ENCODE peak calls at places on chromosomes 5 and 9, in eight cellular contexts. N, F, T, O, D, I, Q and S are unnamed samples. For H3K4me1, the result is how much of the 10 kb centered on the place peaks cover.

GRCh38 chr9:36576866-36577265 is 4.2 kb downstream of the MELK start:
- DNase-seq in N (peak), F (no peak), T (no peak), O (no peak), D (no peak), I (no peak), Q (no peak), S (no peak)

GRCh38 chr5:52915176-52915875 is 73.8 kb upstream of the ITGA2 start:
- DNase-seq in N (peak), F (peak), T (peak), O (peak), D (peak), I (no peak), Q (peak), S (peak)

GRCh38 chr5:54645888-54646284 is 128.3 kb downstream of the SNX18 start:
- DNase-seq in N (no peak), F (no peak), T (no peak), O (no peak), D (no peak), I (no peak), Q (no peak), S (no peak)

GRCh38 chr5:112706446-112707016 is 31.2 kb upstream of the APC start:
- DNase-seq in N (no peak), F (no peak), T (no peak), O (no peak), D (no peak), I (no peak), Q (no peak), S (no peak)

GRCh38 chr5:94391996-94392395 is 226.4 kb downstream of the KIAA0825 start:
- DNase-seq in N (no peak), F (no peak), T (no peak), O (no peak), D (no peak), I (no peak), Q (no peak), S (no peak)

GRCh38 chr5:171397190-171397589 is 9.5 kb downstream of the NPM1 start:
- DNase-seq in N (no peak), F (no peak), T (no peak), O (no peak), D (no peak), I (no peak), Q (no peak), S (no peak)

GRCh38 chr9:93963969-93964368 is 8.8 kb upstream of the BARX1 start:
- DNase-seq in N (peak), F (no peak), T (peak), O (peak), D (no peak), I (no peak), Q (no peak), S (no peak)

GRCh38 chr5:1769752-1770442 is 29.7 kb downstream of the MRPL36 start:
- DNase-seq in N (no peak), F (no peak), T (peak), O (no peak), D (no peak), I (no peak), Q (no peak), S (peak)

GRCh38 chr5:39947657-39948056 is 522.9 kb upstream of the DAB2 start:
- DNase-seq in N (peak), F (no peak), T (no peak), O (no peak), D (no peak), I (no peak), Q (no peak), S (no peak)

GRCh38 chr9:18922161-18922910 is 110.7 kb downstream of the SAXO1 start:
- DNase-seq in N (no peak), F (no peak), T (no peak), O (no peak), D (no peak), I (no peak), Q (no peak), S (no peak)

GRCh38 chr5:150945947-150946346 is 41.2 kb upstream of the ZNF300 start:
- DNase-seq in N (no peak), F (no peak), T (no peak), O (no peak), D (no peak), I (no peak), Q (no peak), S (no peak)

GRCh38 chr9:101311759-101312420 is 72.9 kb downstream of the BAAT start:
- DNase-seq in N (peak), F (no peak), T (no peak), O (no peak), D (peak), I (no peak), Q (peak), S (no peak)

GRCh38 chr5:126449751-126450271 is 26.6 kb downstream of the GRAMD2B start:
- DNase-seq in N (peak), F (no peak), T (no peak), O (no peak), D (no peak), I (no peak), Q (peak), S (no peak)

GRCh38 chr9:18330736-18331335 is 143.1 kb upstream of the ADAMTSL1 start:
- DNase-seq in N (no peak), F (no peak), T (no peak), O (no peak), D (no peak), I (no peak), Q (peak), S (no peak)

GRCh38 chr5:38715671-38716070 is 130.1 kb upstream of the OSMR start:
- DNase-seq in N (peak), F (no peak), T (no peak), O (no peak), D (no peak), I (no peak), Q (peak), S (no peak)

GRCh38 chr5:120509056-120509455 is 45.0 kb downstream of the PRR16 start:
- DNase-seq in N (peak), F (no peak), T (no peak), O (no peak), D (no peak), I (no peak), Q (no peak), S (no peak)

GRCh38 chr5:10760033-10760975 is 730 bp downstream of the DAP start:
- DNase-seq in N (peak), F (peak), T (peak), O (peak), D (peak), I (no peak), Q (peak), S (peak)

GRCh38 chr5:140245354-140245753 is 57.5 kb downstream of the PFDN1 start:
- DNase-seq in N (peak), F (no peak), T (peak), O (no peak), D (no peak), I (no peak), Q (peak), S (no peak)

GRCh38 chr5:89037090-89037489 is 154.1 kb upstream of the MEF2C start:
- DNase-seq in N (peak), F (no peak), T (no peak), O (no peak), D (no peak), I (no peak), Q (no peak), S (no peak)

GRCh38 chr9:30943446-30944232 is 1440.8 kb upstream of the ACO1 start:
- DNase-seq in N (no peak), F (no peak), T (peak), O (no peak), D (no peak), I (no peak), Q (no peak), S (peak)

GRCh38 chr5:143139585-143139984 is 263.9 kb downstream of the NR3C1 start:
- DNase-seq in N (no peak), F (no peak), T (no peak), O (no peak), D (no peak), I (no peak), Q (no peak), S (no peak)

GRCh38 chr5:103119067-103119764 is 722 bp downstream of the GIN1 start:
- DNase-seq in N (peak), F (no peak), T (no peak), O (no peak), D (no peak), I (no peak), Q (no peak), S (no peak)

GRCh38 chr5:158485604-158486081 is 614.1 kb downstream of the EBF1 start:
- DNase-seq in N (no peak), F (peak), T (peak), O (no peak), D (no peak), I (no peak), Q (no peak), S (no peak)

DNA sequence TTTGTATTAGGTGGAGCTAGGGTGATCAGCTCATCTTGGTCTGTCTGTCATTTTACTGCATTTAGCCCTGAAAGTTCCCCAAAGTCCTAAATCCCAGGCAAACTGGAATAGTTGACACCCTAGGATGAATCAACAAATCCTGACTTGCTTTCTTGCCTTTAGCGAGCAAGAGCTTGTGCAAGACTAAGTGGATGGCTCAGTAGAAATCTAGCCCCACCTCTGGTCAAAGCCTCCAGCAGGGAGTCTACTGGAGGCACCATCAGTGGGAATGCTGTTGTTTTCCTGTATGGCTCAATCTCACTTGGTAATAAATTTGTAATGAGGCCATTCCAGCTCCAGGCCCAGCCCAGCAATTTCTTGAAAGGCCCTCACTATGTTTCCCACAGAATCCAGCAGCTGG is 43.7 kb upstream of the TRPC7 start:
- DNase-seq in N (no peak), F (no peak), T (no peak), O (no peak), D (no peak), I (no peak), Q (no peak), S (no peak)
- TF ChIP-seq CTCF in N (no peak), F (no peak), T (no peak), O (no peak), D (no peak), I (no peak), Q (no peak), S (no peak)

DNA sequence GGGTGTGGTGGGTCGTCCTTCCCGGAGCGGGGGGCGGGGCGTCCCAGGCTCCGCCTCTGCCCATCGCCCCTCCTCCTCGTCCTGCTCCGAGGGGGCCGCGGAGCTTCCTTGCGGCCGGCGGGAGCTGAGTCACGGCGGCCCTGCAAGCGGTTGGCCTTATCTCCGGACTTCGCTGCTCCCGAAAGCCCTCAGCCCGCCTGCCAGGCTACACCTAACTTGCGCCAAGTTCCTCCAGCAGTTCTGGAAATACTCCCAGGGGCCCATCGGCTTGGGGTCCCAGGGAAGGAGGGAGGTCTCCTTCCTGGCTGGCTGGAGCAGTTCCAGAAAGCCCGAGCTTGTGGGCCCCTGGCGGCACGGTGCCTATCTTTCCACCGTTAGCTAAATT is 54.2 kb upstream of the CDKN2AIPNL start:
- DNase-seq in N (peak), F (peak), T (peak), O (peak), D (peak), I (peak), Q (peak), S (peak)
- TF ChIP-seq POLR2A in N (peak), F (peak), T (peak), O (no peak), D (peak), I (peak), Q (peak), S (peak)

DNA sequence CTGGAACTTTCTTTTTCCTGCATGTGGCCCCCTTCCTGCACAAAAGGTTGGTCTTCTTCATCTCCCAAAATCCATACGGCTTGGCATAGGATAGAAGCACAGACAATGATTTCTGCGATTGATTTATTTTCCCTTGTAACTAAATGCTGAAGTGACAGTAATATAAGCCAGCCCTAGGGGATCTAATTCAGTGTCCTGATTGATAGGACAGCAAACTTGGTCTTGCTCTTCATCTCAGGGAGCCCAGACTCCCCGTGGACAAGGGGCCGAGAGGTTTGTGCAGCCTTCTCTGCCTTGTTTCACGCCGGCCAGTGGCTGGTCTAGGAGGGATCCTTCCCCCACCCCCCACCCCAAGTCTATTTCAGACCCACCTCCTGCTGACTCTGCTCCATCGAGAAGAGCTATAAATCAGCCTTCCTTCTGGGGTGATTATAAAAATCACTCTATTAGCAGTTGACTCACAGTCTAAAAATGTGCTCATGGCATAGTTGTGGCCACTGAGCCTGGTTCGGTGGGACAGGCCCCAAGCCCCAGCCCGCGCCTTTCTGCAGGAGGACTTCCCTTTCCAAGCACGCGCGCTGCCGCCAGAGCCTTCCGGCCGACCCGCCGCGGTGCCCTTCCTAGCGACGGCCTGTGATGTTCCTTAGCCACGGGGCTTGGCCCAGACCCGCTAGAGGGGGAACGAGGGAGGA is 89.8 kb upstream of the COL5A1 start:
- DNase-seq in N (peak), F (no peak), T (no peak), O (no peak), D (peak), I (no peak), Q (peak), S (no peak)
- H3K4me1 ChIP-seq in N (under half), F (under half), T (under half), O (under half), D (under half), I (under half), Q (under half), S (under half)

DNA sequence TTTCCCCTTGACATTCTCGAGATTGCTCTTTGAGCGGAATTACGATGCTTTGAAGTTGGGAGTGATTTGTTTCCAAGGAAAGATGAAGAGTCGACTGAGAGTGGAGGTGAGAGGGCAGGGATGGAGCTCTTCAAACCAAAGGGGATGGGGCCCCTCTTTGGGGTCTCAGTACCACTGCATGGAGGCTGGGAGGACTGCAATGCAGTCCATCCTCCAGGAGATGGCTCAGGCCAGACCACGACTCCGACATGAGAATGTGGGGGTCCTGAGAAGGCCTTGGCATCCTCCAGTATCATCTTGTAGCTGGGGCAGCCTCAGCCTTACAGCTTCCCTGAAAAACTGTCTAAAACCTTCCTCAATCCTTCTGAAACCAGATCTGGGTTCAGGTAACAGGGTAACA is 51.1 kb upstream of the CDKN2AIPNL start:
- DNase-seq in N (no peak), F (no peak), T (no peak), O (no peak), D (no peak), I (no peak), Q (no peak), S (peak)
- TF ChIP-seq CTCF in N (no peak), F (no peak), T (no peak), O (no peak), D (no peak), I (no peak), Q (no peak), S (no peak)

GRCh38 chr9:89315482-89315881 is 2.8 kb upstream of the SECISBP2 start:
- DNase-seq in N (no peak), F (no peak), T (no peak), O (no peak), D (no peak), I (no peak), Q (no peak), S (no peak)

GRCh38 chr9:89319015-89319905 is 960 bp downstream of the SECISBP2 start:
- DNase-seq in N (no peak), F (no peak), T (no peak), O (no peak), D (no peak), I (no peak), Q (no peak), S (no peak)

GRCh38 chr9:89317282-89317681 is 1.0 kb upstream of the SECISBP2 start:
- DNase-seq in N (no peak), F (no peak), T (no peak), O (no peak), D (no peak), I (no peak), Q (no peak), S (no peak)

GRCh38 chr9:89314955-89315354 is 3.3 kb upstream of the SECISBP2 start:
- DNase-seq in N (no peak), F (no peak), T (no peak), O (no peak), D (no peak), I (no peak), Q (no peak), S (no peak)

DNA sequence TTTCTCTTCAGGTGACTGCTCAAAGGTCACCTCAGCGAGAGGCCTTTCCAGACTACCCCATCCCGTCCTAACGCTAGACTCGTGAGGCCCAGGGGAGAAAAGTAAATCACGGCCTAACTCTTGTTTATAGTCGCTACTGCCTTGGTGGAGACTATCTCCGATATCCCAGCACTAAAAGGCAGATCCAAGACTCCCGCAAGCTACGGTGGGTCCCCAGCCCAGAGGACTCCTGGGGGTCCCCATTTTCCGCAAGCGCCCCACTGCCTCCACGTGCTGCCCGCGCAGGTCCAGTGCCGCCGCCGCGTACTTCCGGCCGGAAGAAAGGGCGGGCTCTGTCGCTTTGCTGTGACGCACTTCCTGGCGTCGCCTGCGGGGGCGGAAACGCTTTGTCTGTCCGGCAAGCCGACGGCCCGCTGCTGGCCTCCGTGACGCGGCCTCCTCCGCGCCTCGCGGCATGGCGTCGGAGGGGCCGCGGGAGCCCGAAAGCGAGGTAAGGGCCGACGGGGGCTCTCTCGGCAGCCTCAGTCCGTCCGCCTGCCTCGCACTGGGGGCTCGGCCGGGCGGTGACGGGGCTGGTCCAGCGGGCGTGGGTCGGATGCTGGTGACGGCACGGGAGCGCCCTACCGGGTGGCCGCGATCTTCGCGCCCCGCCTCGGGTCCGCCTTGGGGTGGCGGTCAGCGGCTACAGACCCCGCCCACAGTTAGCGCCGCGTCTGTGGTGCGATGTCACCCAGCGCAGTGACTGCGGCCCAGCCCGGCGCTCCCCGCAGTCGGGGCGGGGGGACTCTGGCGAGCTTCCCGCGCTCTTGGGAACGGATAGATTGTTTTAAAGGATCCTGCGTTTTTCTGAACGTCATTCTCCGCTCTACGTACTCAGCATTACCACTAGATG is at the start of gene SECISBP2:
- DNase-seq in N (peak), F (peak), T (peak), O (peak), D (peak), I (peak), Q (peak), S (peak)
- TF ChIP-seq POLR2A in N (peak), F (peak), T (peak), O (no peak), D (peak), I (peak), Q (peak), S (peak)

GRCh38 chr5:31993182-31993961 is 180.7 kb downstream of the GOLPH3 start:
- DNase-seq in N (peak), F (no peak), T (no peak), O (no peak), D (no peak), I (no peak), Q (no peak), S (no peak)
- H3K4me1 ChIP-seq in N (under half), F (under half), T (under half), O (under half), D (under half), I (under half), Q (under half), S (under half)

GRCh38 chr9:4386819-4387218 is 87.0 kb upstream of the GLIS3 start:
- DNase-seq in N (no peak), F (no peak), T (no peak), O (no peak), D (no peak), I (no peak), Q (no peak), S (no peak)
- TF ChIP-seq CTCF in N (no peak), F (no peak), T (no peak), O (no peak), D (no peak), I (no peak), Q (no peak), S (no peak)

DNA sequence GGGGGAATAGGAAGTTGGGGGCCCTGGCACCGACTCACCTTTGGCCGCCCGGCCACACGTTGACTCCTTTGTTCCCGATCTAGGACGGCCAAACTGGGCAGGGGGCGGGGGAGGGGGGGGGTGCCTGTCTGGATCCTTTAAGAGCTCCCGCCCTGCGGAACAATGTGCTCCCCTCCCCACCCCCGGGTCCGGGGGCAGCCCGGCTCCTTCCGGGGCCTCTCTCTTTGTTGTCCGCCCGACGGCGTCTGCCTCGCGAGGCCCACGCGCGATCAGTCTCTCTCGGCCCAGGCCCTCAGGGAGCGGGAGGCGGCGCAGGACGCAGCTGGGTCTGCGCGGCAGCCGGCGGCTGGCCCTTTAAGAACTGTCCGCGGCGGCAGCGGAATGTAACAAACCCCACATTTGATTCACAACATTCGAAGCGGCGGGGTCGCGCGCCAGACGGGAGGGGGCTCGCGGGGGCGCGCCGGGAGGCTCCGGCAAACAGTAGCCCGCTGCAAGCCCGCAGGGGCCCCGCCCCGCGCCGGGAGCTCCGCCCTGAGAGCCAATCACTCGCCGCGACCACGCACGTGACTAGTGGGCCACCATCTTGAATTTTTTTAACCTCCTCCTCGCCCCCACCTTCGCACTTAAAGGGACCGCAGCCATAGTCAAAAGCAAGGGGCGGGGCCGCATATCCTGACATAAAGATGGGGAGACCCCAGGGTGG is at the start of gene RNF44:
- DNase-seq in N (peak), F (peak), T (peak), O (peak), D (peak), I (peak), Q (peak), S (peak)
- TF ChIP-seq POLR2A in N (no peak), F (peak), T (peak), O (no peak), D (peak), I (peak), Q (no peak), S (peak)